ENCODE peak calls at places on chromosome 16, in ten cellular contexts. One of them, this sample, is unnamed.

GRCh38 chr16:29012913-29013641 is 28.2 kb downstream of the LAT start:
- DNase-seq in endodermal cell: no peak
- DNase-seq in lower lobe of right lung: no peak
- DNase-seq in substantia nigra: no peak
- DNase-seq in lung: no peak
- DNase-seq in PC-3: no peak
- DNase-seq in H9: no peak
- DNase-seq in fibroblast of lung: peak; percentile 59
- DNase-seq in colonic mucosa: no peak
- DNase-seq in RWPE1: no peak
- DNase-seq in this sample: no peak

GRCh38 chr16:4097826-4098240 is 18.4 kb downstream of the ADCY9 start:
- DNase-seq in endodermal cell: no peak
- DNase-seq in fibroblast of lung: peak; percentile 64
- DNase-seq in lower lobe of right lung: peak; percentile 6
- DNase-seq in RWPE1: no peak
- DNase-seq in H9: no peak
- DNase-seq in colonic mucosa: no peak
- DNase-seq in substantia nigra: no peak
- DNase-seq in lung: no peak
- DNase-seq in PC-3: peak; percentile 67
- DNase-seq in this sample: peak; percentile 24

GRCh38 chr16:75810342-75810741 is 84.1 kb upstream of the CPHXL start:
- DNase-seq in endodermal cell: no peak
- DNase-seq in lung: no peak
- DNase-seq in colonic mucosa: no peak
- DNase-seq in RWPE1: no peak
- DNase-seq in H9: no peak
- DNase-seq in substantia nigra: no peak
- DNase-seq in lower lobe of right lung: no peak
- DNase-seq in PC-3: no peak
- DNase-seq in fibroblast of lung: no peak
- DNase-seq in this sample: no peak

GRCh38 chr16:320206-320605 is 32.3 kb downstream of the AXIN1 start:
- DNase-seq in lower lobe of right lung: no peak
- DNase-seq in PC-3: no peak
- DNase-seq in H9: no peak
- DNase-seq in colonic mucosa: no peak
- DNase-seq in endodermal cell: no peak
- DNase-seq in lung: no peak
- DNase-seq in fibroblast of lung: no peak
- DNase-seq in substantia nigra: no peak
- DNase-seq in RWPE1: no peak
- DNase-seq in this sample: no peak

GRCh38 chr16:81623365-81624102 is 155.6 kb upstream of the PLCG2 start:
- DNase-seq in RWPE1: no peak
- DNase-seq in lower lobe of right lung: no peak
- DNase-seq in endodermal cell: peak; percentile 78
- DNase-seq in lung: no peak
- DNase-seq in colonic mucosa: peak; percentile 48
- DNase-seq in H9: no peak
- DNase-seq in substantia nigra: peak; percentile 19
- DNase-seq in fibroblast of lung: peak; percentile 65
- DNase-seq in PC-3: peak; percentile 54
- DNase-seq in this sample: peak; percentile 81

GRCh38 chr16:564690-565419 is 1.9 kb upstream of the NHLRC4 start:
- DNase-seq in lower lobe of right lung: no peak
- DNase-seq in RWPE1: no peak
- DNase-seq in colonic mucosa: no peak
- DNase-seq in endodermal cell: no peak
- DNase-seq in H9: no peak
- DNase-seq in lung: no peak
- DNase-seq in PC-3: no peak
- DNase-seq in substantia nigra: no peak
- DNase-seq in fibroblast of lung: no peak
- DNase-seq in this sample: no peak

GRCh38 chr16:49712106-49712505 is 143.8 kb downstream of the ZNF423 start:
- DNase-seq in endodermal cell: no peak
- DNase-seq in PC-3: no peak
- DNase-seq in H9: no peak
- DNase-seq in colonic mucosa: no peak
- DNase-seq in substantia nigra: no peak
- DNase-seq in lower lobe of right lung: no peak
- DNase-seq in lung: no peak
- DNase-seq in RWPE1: no peak
- DNase-seq in fibroblast of lung: no peak
- DNase-seq in this sample: no peak

GRCh38 chr16:5056347-5056746 is 9.4 kb downstream of the C16orf89 start:
- DNase-seq in H9: peak; percentile 81
- DNase-seq in colonic mucosa: peak; percentile 46
- DNase-seq in endodermal cell: peak; percentile 91
- DNase-seq in fibroblast of lung: no peak
- DNase-seq in lung: no peak
- DNase-seq in substantia nigra: no peak
- DNase-seq in lower lobe of right lung: no peak
- DNase-seq in RWPE1: no peak
- DNase-seq in PC-3: peak; percentile 18
- DNase-seq in this sample: peak; percentile 22

GRCh38 chr16:77540656-77541055 is 105.8 kb upstream of the ADAMTS18 start:
- DNase-seq in RWPE1: no peak
- DNase-seq in PC-3: no peak
- DNase-seq in H9: no peak
- DNase-seq in colonic mucosa: no peak
- DNase-seq in fibroblast of lung: peak; percentile 20
- DNase-seq in substantia nigra: no peak
- DNase-seq in lung: no peak
- DNase-seq in lower lobe of right lung: no peak
- DNase-seq in endodermal cell: no peak
- DNase-seq in this sample: no peak

GRCh38 chr16:30830072-30830417 is 43.0 kb upstream of the ZNF629 start:
- DNase-seq in lung: no peak
- DNase-seq in PC-3: no peak
- DNase-seq in RWPE1: no peak
- DNase-seq in fibroblast of lung: no peak
- DNase-seq in colonic mucosa: no peak
- DNase-seq in lower lobe of right lung: no peak
- DNase-seq in H9: no peak
- DNase-seq in substantia nigra: no peak
- DNase-seq in endodermal cell: no peak
- DNase-seq in this sample: no peak

GRCh38 chr16:84566580-84567244 is 51.2 kb downstream of the COTL1 start:
- DNase-seq in substantia nigra: no peak
- DNase-seq in H9: no peak
- DNase-seq in fibroblast of lung: no peak
- DNase-seq in RWPE1: no peak
- DNase-seq in endodermal cell: no peak
- DNase-seq in lower lobe of right lung: no peak
- DNase-seq in PC-3: no peak
- DNase-seq in colonic mucosa: no peak
- DNase-seq in lung: no peak
- DNase-seq in this sample: no peak

GRCh38 chr16:1054660-1055556 is 17.6 kb upstream of the SSTR5 start:
- DNase-seq in substantia nigra: peak; percentile 69
- DNase-seq in colonic mucosa: peak; percentile 49
- DNase-seq in fibroblast of lung: peak; percentile 42
- DNase-seq in endodermal cell: peak; percentile 90
- DNase-seq in lung: no peak
- DNase-seq in lower lobe of right lung: peak; percentile 60
- DNase-seq in RWPE1: peak; percentile 50
- DNase-seq in H9: peak; percentile 84
- DNase-seq in PC-3: peak; percentile 50
- DNase-seq in this sample: peak; percentile 59

GRCh38 chr16:56689171-56689570 is 6.9 kb downstream of the MT1X start:
- DNase-seq in substantia nigra: no peak
- DNase-seq in PC-3: no peak
- DNase-seq in colonic mucosa: no peak
- DNase-seq in lower lobe of right lung: no peak
- DNase-seq in endodermal cell: no peak
- DNase-seq in H9: no peak
- DNase-seq in lung: no peak
- DNase-seq in RWPE1: no peak
- DNase-seq in fibroblast of lung: no peak
- DNase-seq in this sample: no peak

GRCh38 chr16:28609631-28610594 is at the start of gene SULT1A1:
- DNase-seq in PC-3: no peak
- DNase-seq in RWPE1: no peak
- DNase-seq in fibroblast of lung: no peak
- DNase-seq in colonic mucosa: peak; percentile 86
- DNase-seq in H9: peak; percentile 42
- DNase-seq in substantia nigra: no peak
- DNase-seq in lower lobe of right lung: peak; percentile 90
- DNase-seq in lung: peak; percentile 86
- DNase-seq in endodermal cell: peak; percentile 68
- DNase-seq in this sample: no peak

GRCh38 chr16:70750893-70751467 is 50.0 kb downstream of the VAC14 start:
- DNase-seq in PC-3: no peak
- DNase-seq in lung: peak; percentile 82
- DNase-seq in fibroblast of lung: peak; percentile 100
- DNase-seq in colonic mucosa: peak; percentile 60
- DNase-seq in endodermal cell: no peak
- DNase-seq in lower lobe of right lung: peak; percentile 75
- DNase-seq in RWPE1: no peak
- DNase-seq in substantia nigra: no peak
- DNase-seq in H9: no peak
- DNase-seq in this sample: no peak

GRCh38 chr16:55482056-55482455 is 3.1 kb downstream of the MMP2 start:
- DNase-seq in lung: no peak
- DNase-seq in lower lobe of right lung: no peak
- DNase-seq in fibroblast of lung: peak; percentile 44
- DNase-seq in H9: no peak
- DNase-seq in endodermal cell: no peak
- DNase-seq in colonic mucosa: no peak
- DNase-seq in substantia nigra: no peak
- DNase-seq in PC-3: peak; percentile 4
- DNase-seq in RWPE1: no peak
- DNase-seq in this sample: no peak

GRCh38 chr16:11599579-11599978 is 12.9 kb upstream of the LITAF start:
- DNase-seq in colonic mucosa: no peak
- DNase-seq in H9: no peak
- DNase-seq in RWPE1: no peak
- DNase-seq in substantia nigra: no peak
- DNase-seq in PC-3: no peak
- DNase-seq in fibroblast of lung: no peak
- DNase-seq in endodermal cell: no peak
- DNase-seq in lower lobe of right lung: peak; percentile 28
- DNase-seq in lung: no peak
- DNase-seq in this sample: peak; percentile 13

DNA sequence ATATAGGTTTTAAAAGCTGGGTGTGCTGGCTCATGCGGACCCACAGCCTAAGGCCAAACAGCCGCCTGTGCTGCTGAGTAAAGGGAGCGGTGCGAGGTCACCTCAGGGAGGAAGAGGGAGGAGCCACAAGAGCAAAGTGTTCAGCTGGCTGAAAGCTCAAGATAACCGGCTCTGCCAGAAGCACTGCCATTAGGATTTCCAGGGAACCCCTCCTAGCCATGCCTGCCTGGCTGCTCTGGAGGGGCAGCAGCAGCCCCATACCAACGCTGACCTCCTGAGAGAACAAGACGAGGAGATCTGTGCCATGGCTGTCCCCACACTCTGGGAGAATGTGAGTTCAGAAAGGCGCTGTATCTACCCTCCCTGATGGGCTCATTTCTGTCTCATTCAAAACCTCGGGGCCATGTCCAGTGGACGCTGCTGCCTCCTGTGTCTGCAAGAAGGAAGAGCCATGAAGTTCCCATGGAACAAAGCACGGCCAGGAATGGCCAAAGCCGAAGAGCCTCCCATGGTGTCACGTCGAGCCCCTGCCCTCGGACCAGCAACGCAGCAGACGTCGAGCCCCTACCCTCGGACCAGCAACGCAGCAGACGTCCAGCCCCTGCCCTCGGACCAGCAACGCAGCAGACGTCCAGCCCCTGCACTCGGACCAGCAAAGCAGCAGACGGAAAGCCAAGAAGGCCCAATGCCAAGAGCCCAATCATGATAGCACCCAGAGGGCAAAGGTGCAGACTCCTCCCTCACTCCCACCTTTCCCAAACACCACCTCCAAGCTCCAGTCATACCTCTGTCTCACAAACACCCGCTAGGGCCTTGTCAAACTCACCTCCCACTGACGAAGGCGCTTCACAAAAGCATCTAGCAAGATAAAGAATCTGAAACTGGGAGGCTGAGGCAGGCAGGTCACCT is 107.0 kb downstream of the ANKRD11 start:
- DNase-seq in lower lobe of right lung: peak; percentile 64
- DNase-seq in substantia nigra: no peak
- DNase-seq in colonic mucosa: peak; percentile 79
- DNase-seq in fibroblast of lung: no peak
- DNase-seq in endodermal cell: peak; percentile 81
- DNase-seq in lung: peak; percentile 62
- DNase-seq in H9: peak; percentile 70
- DNase-seq in PC-3: peak; percentile 78
- DNase-seq in RWPE1: peak; percentile 77
- DNase-seq in this sample: no peak
- H3K27ac ChIP-seq in lower lobe of right lung: no peak overlapping the region
- H3K27ac ChIP-seq in substantia nigra: no peak overlapping the region
- H3K27ac ChIP-seq in colonic mucosa: peak overlapping the region; percentile 44
- H3K27ac ChIP-seq in fibroblast of lung: peak overlapping the region; percentile 41
- H3K27ac ChIP-seq in endodermal cell: peak overlapping the region; percentile 71
- H3K27ac ChIP-seq in lung: peak overlapping the region; percentile 57
- H3K27ac ChIP-seq in H9: no peak overlapping the region
- H3K27ac ChIP-seq in PC-3: peak overlapping the region; percentile 87
- H3K27ac ChIP-seq in RWPE1: peak overlapping the region; percentile 75
- H3K27ac ChIP-seq in this sample: peak overlapping the region; percentile 61

GRCh38 chr16:67460961-67461360 is 20.0 kb downstream of the ATP6V0D1 start:
- DNase-seq in endodermal cell: no peak
- DNase-seq in lung: no peak
- DNase-seq in H9: no peak
- DNase-seq in colonic mucosa: no peak
- DNase-seq in PC-3: no peak
- DNase-seq in lower lobe of right lung: no peak
- DNase-seq in fibroblast of lung: no peak
- DNase-seq in RWPE1: no peak
- DNase-seq in substantia nigra: no peak
- DNase-seq in this sample: no peak
- H3K27ac ChIP-seq in endodermal cell: no peak overlapping the region
- H3K27ac ChIP-seq in lung: peak overlapping the region; percentile 53
- H3K27ac ChIP-seq in H9: no peak overlapping the region
- H3K27ac ChIP-seq in colonic mucosa: peak overlapping the region; percentile 92
- H3K27ac ChIP-seq in PC-3: no peak overlapping the region
- H3K27ac ChIP-seq in lower lobe of right lung: peak overlapping the region; percentile 13
- H3K27ac ChIP-seq in fibroblast of lung: no peak overlapping the region
- H3K27ac ChIP-seq in RWPE1: peak overlapping the region; percentile 53
- H3K27ac ChIP-seq in substantia nigra: no peak overlapping the region
- H3K27ac ChIP-seq in this sample: peak overlapping the region; percentile 98

GRCh38 chr16:82859638-82860037 is 232.9 kb downstream of the CDH13 start:
- DNase-seq in lower lobe of right lung: no peak
- DNase-seq in lung: no peak
- DNase-seq in endodermal cell: no peak
- DNase-seq in colonic mucosa: no peak
- DNase-seq in H9: no peak
- DNase-seq in RWPE1: no peak
- DNase-seq in PC-3: no peak
- DNase-seq in substantia nigra: no peak
- DNase-seq in fibroblast of lung: no peak
- DNase-seq in this sample: no peak
- H3K27ac ChIP-seq in lower lobe of right lung: no peak overlapping the region
- H3K27ac ChIP-seq in lung: no peak overlapping the region
- H3K27ac ChIP-seq in endodermal cell: no peak overlapping the region
- H3K27ac ChIP-seq in colonic mucosa: no peak overlapping the region
- H3K27ac ChIP-seq in H9: no peak overlapping the region
- H3K27ac ChIP-seq in RWPE1: no peak overlapping the region
- H3K27ac ChIP-seq in PC-3: no peak overlapping the region
- H3K27ac ChIP-seq in substantia nigra: no peak overlapping the region
- H3K27ac ChIP-seq in fibroblast of lung: no peak overlapping the region
- H3K27ac ChIP-seq in this sample: no peak overlapping the region

GRCh38 chr16:52546291-52546941 is 527 bp downstream of the TOX3 start:
- DNase-seq in substantia nigra: no peak
- DNase-seq in H9: peak; percentile 46
- DNase-seq in lung: no peak
- DNase-seq in PC-3: no peak
- DNase-seq in RWPE1: no peak
- DNase-seq in lower lobe of right lung: no peak
- DNase-seq in colonic mucosa: peak; percentile 28
- DNase-seq in fibroblast of lung: no peak
- DNase-seq in endodermal cell: peak; percentile 73
- DNase-seq in this sample: no peak
- H3K27ac ChIP-seq in substantia nigra: peak overlapping the region; percentile 13
- H3K27ac ChIP-seq in H9: no peak overlapping the region
- H3K27ac ChIP-seq in lung: no peak overlapping the region
- H3K27ac ChIP-seq in PC-3: no peak overlapping the region
- H3K27ac ChIP-seq in RWPE1: no peak overlapping the region
- H3K27ac ChIP-seq in lower lobe of right lung: no peak overlapping the region
- H3K27ac ChIP-seq in colonic mucosa: peak overlapping the region; percentile 69
- H3K27ac ChIP-seq in fibroblast of lung: no peak overlapping the region
- H3K27ac ChIP-seq in endodermal cell: peak overlapping the region; percentile 82
- H3K27ac ChIP-seq in this sample: peak overlapping the region; percentile 75